ENCODE peak calls at places on chromosomes 11 and 22, in seven cellular contexts. F is Caki2; I is left ventricle myocardium superior; W is NCI-H524; T is stimulated activated CD4-positive, alpha-beta T cell treated with anti-CD3 and anti-CD28 coated beads, TNF-alpha, amount 100 ng/mL, for 1 hour; C is activated CD4-positive, alpha-beta T cell treated with anti-CD3 and anti-CD28 coated beads for 24 hours; H is NCI-H774. Q is an unnamed sample.

GRCh38 chr11:105786766-105787165 is 176.9 kb downstream of the GRIA4 start:
- DNase-seq in F (no peak), I (no peak), T (no peak), H (no peak), W (no peak), C (no peak), Q (no peak)

GRCh38 chr11:8251767-8252295 is 11.8 kb downstream of the LMO1 start:
- DNase-seq in I (no peak), W (no peak), F (no peak), H (no peak), T (no peak), C (no peak), Q (no peak)

GRCh38 chr11:103494491-103494890 is 385.3 kb downstream of the DYNC2H1 start:
- DNase-seq in W (no peak), C (no peak), T (no peak), F (no peak), H (no peak), I (no peak), Q (no peak)

GRCh38 chr22:35352214-35353111 is 28.4 kb upstream of the HMOX1 start:
- DNase-seq in W (peak; percentile 68), I (peak; percentile 79), F (no peak), T (no peak), C (peak; percentile 47), H (no peak), Q (peak; percentile 34)

GRCh38 chr11:75867778-75868374 is 52.9 kb downstream of the UVRAG start:
- DNase-seq in W (peak; percentile 21), C (peak; percentile 7), F (peak; percentile 5), T (peak; percentile 9), H (peak; percentile 46), I (no peak), Q (no peak)

GRCh38 chr11:47609675-47610074 is 15.5 kb upstream of the C1QTNF4 start:
- DNase-seq in F (no peak), T (no peak), W (no peak), I (no peak), H (no peak), C (no peak), Q (no peak)

GRCh38 chr11:34162856-34163255 is 57.4 kb downstream of the NAT10 start:
- DNase-seq in C (no peak), H (no peak), W (no peak), F (no peak), T (no peak), I (no peak), Q (no peak)

GRCh38 chr22:35523167-35523928 is 17.3 kb upstream of the RASD2 start:
- DNase-seq in W (peak; percentile 99), F (no peak), C (no peak), T (no peak), H (peak; percentile 29), I (no peak), Q (no peak)

GRCh38 chr11:120184946-120185677 is 25.7 kb upstream of the OAF start:
- DNase-seq in F (no peak), T (no peak), W (no peak), I (peak; percentile 80), H (no peak), C (no peak), Q (no peak)

GRCh38 chr11:11856638-11857037 is 14.9 kb downstream of the USP47 start:
- DNase-seq in W (no peak), H (no peak), F (no peak), C (no peak), T (no peak), I (no peak), Q (no peak)

GRCh38 chr22:29200901-29201300 is 4.8 kb upstream of the EMID1 start:
- DNase-seq in I (no peak), T (no peak), F (no peak), C (no peak), H (no peak), W (no peak), Q (no peak)

GRCh38 chr11:65501005-65501529 is 2.2 kb downstream of the MALAT1 start:
- DNase-seq in H (no peak), T (no peak), C (no peak), W (no peak), I (no peak), F (peak; percentile 32), Q (no peak)

GRCh38 chr22:38935023-38935422 is 22.4 kb upstream of the APOBEC3A start:
- DNase-seq in H (peak; percentile 77), F (peak; percentile 59), C (no peak), T (no peak), W (peak; percentile 71), I (peak; percentile 94), Q (no peak)

GRCh38 chr22:50546326-50547230 is 879 bp downstream of the KLHDC7B start:
- DNase-seq in C (no peak), W (peak; percentile 17), H (no peak), I (no peak), F (no peak), T (no peak), Q (no peak)

GRCh38 chr11:123973816-123974215 is 3.8 kb downstream of the OR10S1 start:
- DNase-seq in W (no peak), T (no peak), F (no peak), C (no peak), H (no peak), I (no peak), Q (no peak)

GRCh38 chr11:76699461-76700091 is 29.0 kb upstream of the LRRC32 start:
- DNase-seq in I (peak; percentile 3), W (peak; percentile 19), F (no peak), H (no peak), T (no peak), C (no peak), Q (no peak)

GRCh38 chr22:35777335-35777975 is 59.8 kb downstream of the APOL5 start:
- DNase-seq in T (no peak), W (no peak), F (no peak), H (no peak), I (no peak), C (no peak), Q (no peak)

GRCh38 chr11:134223066-134223465 is 701 bp downstream of the NCAPD3 start:
- DNase-seq in F (no peak), C (no peak), T (no peak), W (no peak), H (no peak), I (no peak), Q (no peak)

GRCh38 chr22:40241200-40241763 is 63.6 kb downstream of the TNRC6B start:
- DNase-seq in F (no peak), I (no peak), H (no peak), T (no peak), W (no peak), C (no peak), Q (no peak)

GRCh38 chr22:20389288-20389687 is 4.7 kb upstream of the ZNF74 start:
- DNase-seq in W (no peak), T (no peak), H (no peak), F (no peak), I (no peak), C (no peak), Q (no peak)

GRCh38 chr11:72614381-72614780 is 59.8 kb downstream of the PDE2A start:
- DNase-seq in C (no peak), H (no peak), F (no peak), I (no peak), W (no peak), T (no peak), Q (no peak)

GRCh38 chr11:75582935-75583709 is 21.1 kb downstream of the SERPINH1 start:
- DNase-seq in T (peak; percentile 22), F (no peak), H (peak; percentile 76), C (no peak), I (peak; percentile 80), W (peak; percentile 69), Q (peak; percentile 62)

GRCh38 chr22:43305806-43306205 is 37.4 kb downstream of the SCUBE1 start:
- DNase-seq in T (no peak), C (no peak), F (no peak), W (no peak), I (peak; percentile 83), H (no peak), Q (no peak)

GRCh38 chr11:134951305-134951700 is 539.3 kb upstream of the B3GAT1 start:
- DNase-seq in I (peak; percentile 39), T (no peak), W (no peak), H (no peak), F (peak; percentile 4), C (no peak), Q (no peak)

GRCh38 chr11:99352642-99353041 is 331.9 kb downstream of the CNTN5 start:
- DNase-seq in T (no peak), W (peak; percentile 34), I (peak; percentile 57), C (no peak), H (no peak), F (no peak), Q (no peak)

GRCh38 chr22:44218071-44218470 is 37.3 kb downstream of the PARVG start:
- DNase-seq in C (no peak), W (no peak), H (no peak), F (no peak), I (no peak), T (no peak), Q (no peak)

GRCh38 chr11:117143390-117143789 is 697 bp upstream of the PAFAH1B2 start:
- DNase-seq in I (peak; percentile 52), F (peak; percentile 44), H (peak; percentile 23), T (no peak), C (no peak), W (peak; percentile 40), Q (peak; percentile 35)

Q was measured in NCI-H1930.